ENCODE peak calls at places on chromosome 13, in six cellular contexts. C is psoas muscle; G is CD4-positive, alpha-beta T cell; Q is gastrocnemius medialis; F is lower leg skin; V is tibial artery. O is an unnamed sample.

GRCh38 chr13:71854401-71854800 is 12.6 kb downstream of the DACH1 start:
- DNase-seq in F (no peak), C (no peak), V (no peak), G (no peak), Q (no peak), O (no peak)

GRCh38 chr13:37484056-37484455 is 114.5 kb downstream of the POSTN start:
- DNase-seq in V (no peak), Q (no peak), F (no peak), G (no peak), C (no peak), O (peak; percentile 30)

GRCh38 chr13:26222523-26223046 is 471 bp upstream of the RNF6 start:
- DNase-seq in G (no peak), Q (no peak), F (no peak), C (no peak), V (no peak), O (no peak)

GRCh38 chr13:111639994-111640393 is 319.6 kb downstream of the TEX29 start:
- DNase-seq in F (no peak), G (no peak), C (peak; percentile 79), Q (no peak), V (no peak), O (no peak)

GRCh38 chr13:37651371-37651770 is 52.8 kb upstream of the POSTN start:
- DNase-seq in G (no peak), F (no peak), V (no peak), Q (no peak), C (no peak), O (no peak)

GRCh38 chr13:113650731-113651148 is 7.3 kb downstream of the ATP4B start:
- DNase-seq in V (no peak), C (no peak), F (no peak), G (no peak), Q (no peak), O (no peak)

GRCh38 chr13:94481966-94482365 is 2.5 kb upstream of the DCT start:
- DNase-seq in F (peak; percentile 27), Q (peak; percentile 18), V (peak; percentile 25), C (peak; percentile 59), G (no peak), O (peak; percentile 49)

GRCh38 chr13:113902956-113903355 is 39.1 kb upstream of the GAS6 start:
- DNase-seq in F (peak; percentile 12), G (no peak), C (no peak), Q (no peak), V (no peak), O (no peak)

GRCh38 chr13:76812206-76812882 is 73.9 kb downstream of the KCTD12 start:
- DNase-seq in Q (peak; percentile 23), G (no peak), F (peak; percentile 78), C (peak; percentile 70), V (peak; percentile 65), O (no peak)

GRCh38 chr13:21216332-21216731 is 39.9 kb downstream of the MRPL57 start:
- DNase-seq in C (no peak), G (no peak), F (no peak), V (no peak), Q (no peak), O (no peak)

GRCh38 chr13:95267662-95268369 is 33.4 kb downstream of the ABCC4 start:
- DNase-seq in G (no peak), Q (no peak), F (no peak), C (no peak), V (no peak), O (peak; percentile 92)

GRCh38 chr13:41919741-41920487 is 41.0 kb downstream of the VWA8 start:
- DNase-seq in Q (no peak), C (no peak), F (no peak), V (no peak), G (no peak), O (no peak)

GRCh38 chr13:45879666-45880065 is 28.1 kb upstream of the SIAH3 start:
- DNase-seq in F (no peak), C (peak; percentile 90), G (no peak), V (no peak), Q (peak; percentile 91), O (no peak)
- TF ChIP-seq CTCF in F (no peak), C (peak; percentile 54), G (peak; percentile 21), V (no peak), Q (peak; percentile 33), O (no peak)

GRCh38 chr13:23428183-23428528 is 5.3 kb downstream of the SACS start:
- DNase-seq in Q (no peak), V (no peak), F (no peak), G (no peak), C (no peak), O (peak; percentile 35)

GRCh38 chr13:23427342-23428182 is 5.9 kb downstream of the SACS start:
- DNase-seq in G (no peak), C (no peak), F (no peak), V (peak; percentile 40), Q (no peak), O (peak; percentile 87)

GRCh38 chr13:23433171-23434153 is at the start of gene SACS:
- DNase-seq in C (peak; percentile 66), Q (peak; percentile 28), F (no peak), G (no peak), V (no peak), O (peak; percentile 65)

GRCh38 chr13:23432589-23432988 is 913 bp downstream of the SACS start:
- DNase-seq in C (no peak), Q (no peak), F (no peak), V (no peak), G (no peak), O (no peak)

DNA sequence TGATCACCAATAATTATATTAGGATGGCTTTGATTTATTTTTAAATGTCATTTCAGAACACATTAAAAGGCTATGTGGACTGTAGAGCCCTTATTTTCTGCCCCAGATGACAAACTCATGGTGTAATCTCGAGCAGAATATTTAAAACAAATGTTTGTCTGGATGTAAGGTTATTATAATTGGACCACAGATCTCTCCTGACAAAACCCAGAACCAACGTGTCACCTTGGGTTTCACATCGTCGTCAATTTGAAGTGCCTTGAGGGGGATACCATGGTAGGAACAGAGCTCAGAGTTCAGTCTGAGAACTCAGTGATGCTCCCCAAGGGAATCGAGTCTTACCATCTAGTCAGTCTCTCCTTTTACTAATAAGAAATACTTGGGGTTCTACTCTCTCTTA is 2.8 kb downstream of the SACS start:
- DNase-seq in V (no peak), G (no peak), C (no peak), F (no peak), Q (no peak), O (no peak)
- TF ChIP-seq CTCF in V (no peak), G (no peak), C (no peak), F (no peak), Q (no peak), O (no peak)

GRCh38 chr13:51731759-51732158 is 72.2 kb downstream of the DHRS12 start:
- DNase-seq in V (no peak), G (no peak), F (no peak), Q (no peak), C (no peak), O (peak; percentile 48)
- TF ChIP-seq CTCF in V (peak; percentile 49), G (no peak), F (no peak), Q (no peak), C (peak; percentile 31), O (peak; percentile 71)

DNA sequence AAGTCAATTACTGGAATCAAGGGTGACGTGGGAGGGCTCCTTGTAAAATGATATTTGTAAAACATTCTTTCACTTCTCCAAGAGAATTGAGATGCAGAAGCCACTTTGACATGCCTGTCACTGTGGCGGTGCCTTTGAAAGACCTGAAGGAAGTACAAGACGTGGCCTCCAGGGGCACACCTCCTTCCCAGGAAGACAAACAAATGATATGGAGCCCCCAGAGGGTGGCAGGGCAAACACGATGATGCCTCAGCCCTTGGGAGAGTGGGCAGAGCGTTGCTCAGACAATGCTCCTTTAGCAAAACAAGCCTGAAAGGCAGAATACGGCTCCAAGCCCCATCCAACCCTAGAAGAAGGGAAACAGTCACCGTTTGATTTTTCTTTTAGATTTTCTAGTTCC is 9.3 kb upstream of the ATP12A start:
- DNase-seq in F (no peak), Q (no peak), G (no peak), C (no peak), V (no peak), O (peak; percentile 39)
- TF ChIP-seq CTCF in F (no peak), Q (no peak), G (no peak), C (no peak), V (no peak), O (no peak)

GRCh38 chr13:27962128-27962841 is 6.8 kb downstream of the CDX2 start:
- DNase-seq in V (no peak), C (no peak), F (no peak), Q (no peak), G (no peak), O (no peak)

GRCh38 chr13:27959976-27960361 is 9.1 kb downstream of the CDX2 start:
- DNase-seq in F (no peak), C (no peak), V (no peak), Q (no peak), G (no peak), O (no peak)

GRCh38 chr13:27958928-27959539 is 10.1 kb downstream of the CDX2 start:
- DNase-seq in C (no peak), Q (no peak), V (no peak), F (no peak), G (no peak), O (no peak)

GRCh38 chr13:27961227-27962085 is 7.7 kb downstream of the CDX2 start:
- DNase-seq in Q (no peak), C (no peak), G (no peak), V (no peak), F (no peak), O (no peak)

DNA sequence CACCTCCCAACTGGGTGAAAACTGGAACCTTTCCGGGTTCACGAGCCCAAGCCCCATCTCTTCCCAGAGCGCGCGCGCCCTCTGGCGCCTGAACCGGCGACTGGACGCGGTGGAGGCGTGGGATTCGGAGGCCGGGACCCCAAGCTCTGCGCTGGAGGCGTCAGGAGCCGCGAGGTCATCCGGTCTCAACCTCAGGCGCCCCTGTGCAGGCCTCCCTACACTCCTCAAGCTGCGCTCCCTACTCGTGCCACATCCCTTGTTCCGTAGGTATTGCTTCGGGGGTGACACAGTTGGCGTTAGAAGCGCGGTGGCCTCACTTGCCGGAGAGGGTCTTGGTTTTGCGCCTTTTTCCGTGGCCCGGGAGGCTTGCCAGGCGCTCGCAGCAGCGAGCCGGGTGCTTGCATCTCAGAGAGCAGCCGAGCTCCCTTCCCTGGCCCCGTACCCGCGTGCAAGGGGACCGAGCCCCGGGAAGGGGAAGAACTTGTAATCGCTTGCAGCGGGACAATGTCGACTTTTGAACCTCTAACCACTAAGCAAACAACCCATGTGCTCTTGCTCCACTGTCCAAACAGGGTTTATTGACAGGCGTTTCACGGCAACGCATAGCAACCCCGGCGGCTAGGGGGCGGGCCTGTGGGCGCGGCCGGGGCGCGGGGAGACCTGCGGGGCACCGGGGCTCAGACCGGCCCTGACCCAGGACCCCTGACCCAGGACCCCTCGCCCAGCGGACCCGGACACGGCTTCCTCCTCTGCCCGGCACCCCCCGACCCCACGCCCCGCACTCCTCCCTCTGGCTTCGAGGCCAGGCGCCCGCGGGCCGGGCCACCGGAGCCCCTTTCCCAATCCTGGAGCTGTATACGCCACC is 8.5 kb downstream of the CDX2 start:
- DNase-seq in C (no peak), G (no peak), V (no peak), Q (no peak), F (no peak), O (peak; percentile 18)
- TF ChIP-seq CTCF in C (peak; percentile 39), G (no peak), V (no peak), Q (no peak), F (no peak), O (peak; percentile 65)

DNA sequence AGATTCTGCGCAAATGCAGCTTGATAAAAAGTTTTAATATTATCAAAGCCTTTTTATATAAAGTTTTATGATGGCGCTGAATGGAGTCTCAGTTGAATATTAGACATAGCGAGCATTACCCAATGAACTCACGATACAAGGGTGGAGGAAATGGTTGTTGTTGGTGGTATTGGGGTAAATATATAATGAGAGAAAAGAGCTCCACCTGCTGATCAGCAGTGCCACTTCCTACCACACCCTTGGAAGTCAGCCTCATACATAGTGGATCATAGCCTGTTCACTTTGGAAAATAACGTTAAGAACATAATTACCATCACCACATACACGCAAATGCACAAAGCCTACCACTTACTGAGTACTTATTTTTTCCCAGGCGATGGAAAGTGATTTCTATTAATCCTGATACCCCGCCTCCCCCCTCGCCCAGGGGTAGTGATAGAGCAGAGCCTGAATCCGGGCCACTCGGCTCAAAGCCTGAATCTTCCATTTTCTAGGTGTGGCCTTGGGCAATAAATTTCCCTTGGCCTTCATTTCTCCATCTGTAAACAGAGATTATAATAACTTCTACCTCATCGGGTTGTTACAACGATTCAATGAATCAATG is 358.3 kb downstream of the KLF5 start:
- DNase-seq in V (no peak), G (no peak), Q (no peak), C (no peak), F (no peak), O (no peak)
- TF ChIP-seq CTCF in V (no peak), G (no peak), Q (no peak), C (no peak), F (no peak), O (peak; percentile 66)